ENCODE peak calls at places on chromosomes 7 and 10, in six cellular contexts. R is CD8-positive, alpha-beta T cell; S is tibial artery; C is colonic mucosa; W is dorsolateral prefrontal cortex; Q is prostate gland. A is an unnamed sample.

GRCh38 chr10:70699659-70700174 is 27.4 kb downstream of the ADAMTS14 start:
- DNase-seq in R (no peak), S (no peak), C (no peak), W (no peak), Q (no peak), A (no peak)

GRCh38 chr7:27160546-27161213 is 4.2 kb upstream of the HOXA7 start:
- DNase-seq in R (peak; percentile 78), S (peak; percentile 90), C (peak; percentile 91), W (peak; percentile 77), Q (peak; percentile 90), A (peak; percentile 61)

GRCh38 chr7:109479388-109479787 is 909.7 kb downstream of the DNAJB9 start:
- DNase-seq in R (no peak), S (no peak), C (no peak), W (no peak), Q (no peak), A (no peak)

GRCh38 chr7:75870557-75870956 is 8.3 kb upstream of the RHBDD2 start:
- DNase-seq in R (no peak), S (no peak), C (no peak), W (no peak), Q (no peak), A (no peak)

GRCh38 chr7:131931368-131931767 is 374.9 kb upstream of the PODXL start:
- DNase-seq in R (no peak), S (no peak), C (no peak), W (no peak), Q (no peak), A (no peak)

GRCh38 chr7:140653319-140654108 is 12.9 kb upstream of the DENND2A start:
- DNase-seq in R (no peak), S (peak; percentile 64), C (peak; percentile 82), W (no peak), Q (peak; percentile 75), A (peak; percentile 54)

GRCh38 chr10:123381271-123381670 is 227.1 kb downstream of the BUB3 start:
- DNase-seq in R (no peak), S (no peak), C (no peak), W (no peak), Q (no peak), A (no peak)

GRCh38 chr7:118492466-118492865 is 268.0 kb downstream of the ANKRD7 start:
- DNase-seq in R (no peak), S (no peak), C (no peak), W (no peak), Q (no peak), A (no peak)

GRCh38 chr7:82593780-82594179 is 150.2 kb upstream of the CACNA2D1 start:
- DNase-seq in R (no peak), S (no peak), C (no peak), W (no peak), Q (no peak), A (no peak)

GRCh38 chr10:52756295-52756694 is 16.3 kb downstream of the MBL2 start:
- DNase-seq in R (no peak), S (no peak), C (no peak), W (no peak), Q (no peak), A (no peak)

GRCh38 chr10:126908729-126909526 is 3.7 kb downstream of the DOCK1 start:
- DNase-seq in R (no peak), S (no peak), C (no peak), W (no peak), Q (no peak), A (no peak)

GRCh38 chr10:110254467-110254866 is 47.1 kb downstream of the MXI1 start:
- DNase-seq in R (no peak), S (no peak), C (no peak), W (no peak), Q (no peak), A (no peak)

GRCh38 chr7:77662869-77663268 is 33.4 kb upstream of the RSBN1L start:
- DNase-seq in R (no peak), S (no peak), C (no peak), W (no peak), Q (no peak), A (no peak)

GRCh38 chr10:101467286-101467770 is 113.4 kb downstream of the BTRC start:
- DNase-seq in R (no peak), S (no peak), C (peak; percentile 32), W (no peak), Q (peak; percentile 46), A (no peak)

GRCh38 chr10:78995977-78996355 is 72.8 kb upstream of the ZMIZ1 start:
- DNase-seq in R (no peak), S (no peak), C (no peak), W (no peak), Q (no peak), A (no peak)

GRCh38 chr7:98802781-98803110 is 67.1 kb downstream of the TMEM130 start:
- DNase-seq in R (no peak), S (no peak), C (no peak), W (no peak), Q (no peak), A (no peak)

DNA sequence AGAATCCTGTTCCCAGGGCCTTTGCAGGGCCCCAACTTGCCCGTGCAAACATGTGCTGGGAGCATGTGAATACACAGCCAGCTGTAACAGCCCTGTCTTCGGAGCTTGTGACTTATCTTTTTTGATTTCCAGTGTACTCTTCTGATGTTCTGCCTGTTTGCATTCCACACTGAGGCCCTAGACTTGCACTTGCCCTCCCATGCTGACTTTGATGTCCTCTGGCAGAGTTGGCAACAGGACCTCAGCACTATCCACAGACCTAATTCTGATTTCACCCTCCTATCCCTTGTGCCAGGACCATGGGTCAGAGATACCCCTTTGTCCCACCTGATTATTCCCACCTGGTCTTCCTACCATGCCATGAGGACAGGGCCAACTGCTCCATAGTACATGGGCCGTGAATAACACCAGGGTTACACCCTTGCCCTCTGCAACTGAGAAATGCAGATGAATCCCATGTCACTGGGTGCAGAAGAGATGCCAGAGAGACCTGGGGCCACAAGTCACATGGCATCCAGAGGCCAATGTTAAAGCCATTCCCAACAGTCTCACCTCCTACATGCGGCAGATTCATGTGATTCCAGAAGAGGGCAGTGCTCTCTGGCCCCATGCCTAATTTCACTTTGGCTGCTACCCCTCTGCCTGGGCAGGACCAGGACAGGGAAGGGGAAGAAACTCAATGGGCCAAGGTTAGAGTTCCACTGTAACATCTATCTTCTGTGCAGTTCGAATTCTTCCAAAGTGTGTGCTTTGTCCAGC is 43.0 kb downstream of the SCRN1 start:
- DNase-seq in R (no peak), S (no peak), C (no peak), W (no peak), Q (no peak), A (no peak)
- TF ChIP-seq CTCF in R (no peak), S (peak; percentile 39), C (no peak), W (peak; percentile 49), Q (no peak), A (peak; percentile 30)

GRCh38 chr10:97517778-97518561 is 19.2 kb downstream of the UBTD1 start:
- DNase-seq in R (no peak), S (no peak), C (no peak), W (no peak), Q (no peak), A (no peak)
- H3K27ac ChIP-seq in R (no peak overlapping the region), S (no peak overlapping the region), C (no peak overlapping the region), W (no peak overlapping the region), Q (no peak overlapping the region), A (no peak overlapping the region)

GRCh38 chr7:90236890-90237289 is 8.1 kb upstream of the CFAP69 start:
- DNase-seq in R (no peak), S (no peak), C (peak; percentile 48), W (no peak), Q (no peak), A (no peak)

GRCh38 chr7:90238583-90238982 is 6.4 kb upstream of the CFAP69 start:
- DNase-seq in R (no peak), S (no peak), C (no peak), W (no peak), Q (no peak), A (no peak)

GRCh38 chr7:90239050-90239449 is 5.9 kb upstream of the CFAP69 start:
- DNase-seq in R (no peak), S (no peak), C (no peak), W (no peak), Q (no peak), A (no peak)

GRCh38 chr7:90238017-90238416 is 7.0 kb upstream of the CFAP69 start:
- DNase-seq in R (no peak), S (no peak), C (no peak), W (no peak), Q (no peak), A (no peak)

DNA sequence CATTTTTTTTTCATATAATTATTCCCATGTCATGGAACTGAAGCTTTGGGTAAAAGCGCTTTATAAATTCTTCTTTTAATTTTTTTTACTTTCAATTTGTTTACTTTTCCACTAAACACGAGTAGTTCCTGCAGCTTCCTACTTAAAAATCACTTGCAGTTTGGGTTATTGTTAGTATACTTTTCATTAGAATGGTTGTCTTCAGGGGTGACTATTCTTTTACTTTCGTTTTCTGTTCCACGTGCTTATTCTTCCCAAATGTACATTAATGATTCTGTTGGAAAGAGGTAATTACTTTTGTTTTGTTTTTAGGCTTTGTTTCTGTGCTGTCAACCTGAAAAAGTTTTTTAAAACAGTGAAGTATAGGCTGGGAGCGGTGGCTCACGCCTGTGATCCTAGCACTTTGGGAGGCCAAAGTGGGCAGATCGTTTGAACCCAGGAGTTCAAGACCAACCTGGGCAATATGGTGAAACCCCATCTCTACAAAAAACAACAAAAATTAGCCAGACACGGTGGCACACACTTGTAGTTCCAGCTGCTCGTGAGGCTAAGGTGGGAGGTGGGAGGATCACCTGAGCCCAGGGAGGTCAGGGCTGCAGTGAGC is 5.2 kb upstream of the CFAP69 start:
- DNase-seq in R (no peak), S (no peak), C (no peak), W (no peak), Q (no peak), A (no peak)
- H3K4me3 ChIP-seq in R (no peak overlapping the region), S (no peak overlapping the region), C (no peak overlapping the region), W (no peak overlapping the region), Q (no peak overlapping the region), A (no peak overlapping the region)

DNA sequence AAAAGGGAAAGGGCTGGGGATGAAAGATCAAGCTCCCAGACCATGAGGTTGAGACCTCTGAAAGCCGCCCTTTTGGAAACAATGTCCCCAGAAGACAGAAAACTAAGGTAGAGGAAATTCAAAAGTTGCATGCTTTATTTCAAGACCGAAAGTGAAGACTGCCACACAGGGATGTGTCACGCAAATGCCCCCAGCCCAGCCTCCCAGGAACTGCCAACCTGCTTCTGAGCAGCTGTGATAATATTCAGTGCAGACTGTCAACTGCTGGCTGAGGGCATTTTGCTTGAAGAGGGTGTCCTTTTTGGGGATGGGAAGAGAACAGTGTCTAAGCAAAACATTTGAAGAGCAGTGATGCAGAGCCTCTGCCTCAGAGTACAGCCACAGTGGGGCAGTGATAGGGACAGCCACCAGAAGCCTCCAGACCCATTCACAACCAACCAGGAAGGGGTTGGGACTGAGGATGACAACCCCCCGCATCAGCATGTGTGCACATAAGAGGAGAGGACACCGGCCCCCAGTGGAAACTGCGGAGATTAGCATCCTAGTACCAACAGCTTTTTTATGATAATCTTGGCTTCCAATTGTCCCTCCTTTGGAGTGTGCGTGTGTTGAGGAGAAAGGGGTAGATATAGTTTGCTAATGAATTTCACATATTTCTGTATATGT is 34.7 kb upstream of the NFE2L3 start:
- DNase-seq in R (no peak), S (no peak), C (no peak), W (no peak), Q (no peak), A (no peak)
- TF ChIP-seq CTCF in R (no peak), S (no peak), C (no peak), W (no peak), Q (no peak), A (no peak)